ENCODE peak calls at places on chromosome 18, in four cellular contexts. M is breast epithelium, L is transverse colon, D is K562. Z is an unnamed sample.

GRCh38 chr18:61681065-61681464 is 211.7 kb downstream of the RNF152 start:
- DNase-seq in D (no peak), L (no peak), M (no peak), Z (no peak)

GRCh38 chr18:13218376-13219011 is at the start of gene LDLRAD4:
- DNase-seq in M (no peak), D (no peak), L (peak), Z (no peak)

GRCh38 chr18:41761329-41762028 is 193.6 kb upstream of the PIK3C3 start:
- DNase-seq in L (no peak), M (no peak), D (no peak), Z (no peak)

GRCh38 chr18:8901019-8901418 is 195.7 kb downstream of the MTCL1 start:
- DNase-seq in L (no peak), D (no peak), M (no peak), Z (no peak)

GRCh38 chr18:51666717-51667320 is 469.3 kb upstream of the MEX3C start:
- DNase-seq in M (no peak), L (no peak), D (no peak), Z (no peak)

GRCh38 chr18:23968638-23969037 is 45.9 kb upstream of the TTC39C start:
- DNase-seq in D (no peak), L (no peak), M (no peak), Z (no peak)

GRCh38 chr18:79677840-79678239 is 1.8 kb upstream of the CTDP1 start:
- DNase-seq in D (no peak), M (no peak), L (no peak), Z (peak)

GRCh38 chr18:42798606-42799005 is 316.9 kb downstream of the RIT2 start:
- DNase-seq in L (no peak), M (no peak), D (no peak), Z (no peak)

GRCh38 chr18:12990128-12990485 is 1.1 kb upstream of the CEP192 start:
- DNase-seq in M (no peak), D (no peak), L (no peak), Z (no peak)

GRCh38 chr18:48763714-48764100 is 187.1 kb downstream of the SMAD7 start:
- DNase-seq in M (no peak), L (no peak), D (no peak), Z (no peak)

GRCh38 chr18:42114310-42114943 is 159.4 kb downstream of the PIK3C3 start:
- DNase-seq in M (peak), L (peak), D (peak), Z (no peak)

GRCh38 chr18:30359521-30359920 is 683.0 kb downstream of the DSC3 start:
- DNase-seq in D (peak), L (no peak), M (no peak), Z (no peak)

GRCh38 chr18:8380006-8380405 is 229.2 kb upstream of the RAB12 start:
- DNase-seq in M (no peak), D (no peak), L (no peak), Z (no peak)

GRCh38 chr18:78527984-78528383 is 451.6 kb upstream of the SALL3 start:
- DNase-seq in L (no peak), D (no peak), M (no peak), Z (no peak)

GRCh38 chr18:23849141-23849540 is 159.9 kb downstream of the LAMA3 start:
- DNase-seq in L (no peak), M (no peak), D (no peak), Z (no peak)

DNA sequence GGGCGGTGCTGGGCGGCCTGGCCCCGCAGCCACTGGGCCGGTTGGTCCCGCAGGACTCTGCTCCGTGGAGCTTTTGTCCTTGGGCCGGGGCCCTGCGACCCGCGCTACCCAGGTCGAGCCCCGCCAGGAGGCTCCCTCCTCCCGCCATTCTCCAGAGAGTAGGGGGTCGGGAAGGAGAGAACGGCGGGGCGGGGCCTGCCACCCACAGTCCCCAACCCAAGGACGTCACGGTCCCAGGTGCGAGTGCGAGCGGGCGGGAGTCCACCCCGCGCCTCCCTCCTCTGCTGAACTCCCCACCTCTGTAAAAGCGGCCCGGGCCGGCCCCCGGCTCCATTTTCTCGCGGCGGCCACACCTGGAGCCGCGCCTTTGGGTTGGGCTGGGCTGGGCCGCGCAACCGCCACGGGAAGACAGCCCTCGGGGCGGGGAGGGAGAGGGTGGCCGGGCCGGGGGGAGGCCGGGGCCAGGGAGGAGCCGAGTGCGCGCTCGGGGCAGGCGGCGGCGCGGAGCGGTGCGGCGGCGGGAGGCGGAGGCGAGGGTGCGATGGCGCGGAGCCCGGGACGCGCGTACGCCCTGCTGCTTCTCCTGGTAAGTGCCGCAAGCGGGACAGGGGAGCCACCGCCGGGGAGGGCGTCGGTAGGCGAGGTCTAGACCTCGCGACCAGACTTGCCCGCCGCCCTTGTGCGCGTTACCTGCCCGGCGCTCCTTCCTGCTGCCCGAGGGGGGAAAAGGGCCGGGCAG is at the start of gene DSG2:
- DNase-seq in D (peak), M (peak), L (peak), Z (peak)
- TF ChIP-seq POLR2AphosphoS5 in D (peak), M (peak), L (peak), Z (no peak)

DNA sequence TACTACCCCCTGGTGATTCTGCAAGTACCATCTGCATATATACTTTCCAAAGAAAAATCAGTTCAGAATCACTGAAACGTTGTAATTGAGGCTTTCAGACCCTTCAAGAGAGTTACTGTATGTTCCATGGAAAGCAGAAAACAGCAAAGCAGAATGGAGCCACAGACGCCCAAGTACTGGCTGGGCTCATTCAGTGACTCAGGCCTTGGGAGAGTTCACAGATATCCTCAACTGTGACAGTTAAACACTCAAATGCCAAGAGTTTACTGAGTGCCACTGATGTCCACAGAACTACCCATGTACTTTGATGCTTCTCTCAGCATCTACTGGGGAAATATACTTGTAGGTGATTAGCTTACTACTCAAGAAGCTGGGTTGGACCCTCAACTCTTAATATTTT is 303.4 kb downstream of the TCF4 start:
- DNase-seq in M (no peak), L (no peak), D (no peak), Z (no peak)
- H3K27ac ChIP-seq in M (peak), L (no peak), D (no peak), Z (no peak)

DNA sequence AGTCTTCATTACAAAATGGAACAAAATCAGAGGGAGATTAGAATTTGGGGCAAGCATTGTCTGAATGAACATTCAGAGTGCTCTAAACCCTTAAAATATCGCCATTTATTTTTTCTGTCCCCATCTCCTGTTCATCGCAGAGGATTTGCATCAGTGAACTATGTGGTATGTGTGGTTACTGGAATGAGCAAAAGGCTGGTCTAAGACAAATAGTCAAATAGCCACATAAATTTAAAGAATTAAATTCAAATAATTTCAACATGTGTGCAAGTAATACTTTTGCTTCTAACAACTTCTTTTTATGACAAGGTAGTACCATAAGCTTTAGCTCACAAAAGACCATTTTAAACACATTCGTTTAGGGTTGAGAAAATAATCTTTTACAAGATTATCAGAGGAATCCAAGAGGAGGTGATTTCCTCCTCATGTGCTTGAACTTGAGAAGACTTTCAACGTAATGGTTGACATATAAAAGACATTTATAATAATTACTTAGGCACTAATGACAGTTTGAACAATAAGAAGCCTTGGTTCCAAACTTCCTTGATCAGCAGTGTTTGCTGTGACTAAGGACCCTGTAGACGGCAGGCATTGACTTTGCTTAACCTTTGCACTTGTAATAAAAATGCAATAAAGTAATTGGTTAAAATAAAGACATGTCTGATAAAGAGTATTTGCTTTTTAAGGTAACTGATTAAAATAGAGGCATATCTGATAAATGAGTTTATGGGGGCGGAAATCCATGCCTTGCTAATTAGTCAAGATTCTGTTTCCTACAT is 82.4 kb upstream of the ST8SIA3 start:
- DNase-seq in D (no peak), M (no peak), L (no peak), Z (no peak)
- TF ChIP-seq POLR2A in D (no peak), M (no peak), L (no peak), Z (no peak)

DNA sequence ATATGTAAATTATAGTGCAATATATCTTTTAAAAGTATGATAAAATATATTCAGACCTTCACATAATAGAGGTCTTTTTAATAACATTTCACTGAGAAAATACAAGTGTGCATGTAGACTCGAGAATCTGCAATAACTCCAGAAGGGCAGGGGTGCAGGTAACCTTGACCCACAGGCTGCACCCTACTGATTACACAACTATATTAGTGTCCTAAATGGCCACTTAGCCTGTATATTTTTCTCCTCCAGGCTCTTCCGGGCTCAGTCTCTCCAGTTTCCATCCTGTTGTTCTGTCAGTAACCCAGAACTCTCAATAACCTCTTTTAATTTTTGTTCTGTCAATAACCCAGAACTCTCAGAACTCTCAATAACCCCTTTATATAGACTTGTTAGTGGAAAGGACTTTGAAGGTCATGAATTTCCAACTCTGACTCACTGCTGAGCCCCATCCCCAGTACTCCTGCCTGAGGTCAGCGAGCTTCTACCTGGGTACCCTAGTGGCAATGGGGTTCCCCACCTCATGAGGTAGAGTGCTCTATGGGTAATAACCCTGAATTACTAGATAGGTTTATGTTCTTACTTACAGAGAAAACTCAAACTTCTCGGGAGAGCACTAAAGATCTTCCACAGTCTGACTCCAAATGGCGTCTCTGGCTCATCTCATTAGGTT is 8.4 kb upstream of the TTR start:
- DNase-seq in D (no peak), L (no peak), M (no peak), Z (no peak)
- TF ChIP-seq POLR2AphosphoS5 in D (no peak), L (no peak), M (no peak), Z (no peak)

DNA sequence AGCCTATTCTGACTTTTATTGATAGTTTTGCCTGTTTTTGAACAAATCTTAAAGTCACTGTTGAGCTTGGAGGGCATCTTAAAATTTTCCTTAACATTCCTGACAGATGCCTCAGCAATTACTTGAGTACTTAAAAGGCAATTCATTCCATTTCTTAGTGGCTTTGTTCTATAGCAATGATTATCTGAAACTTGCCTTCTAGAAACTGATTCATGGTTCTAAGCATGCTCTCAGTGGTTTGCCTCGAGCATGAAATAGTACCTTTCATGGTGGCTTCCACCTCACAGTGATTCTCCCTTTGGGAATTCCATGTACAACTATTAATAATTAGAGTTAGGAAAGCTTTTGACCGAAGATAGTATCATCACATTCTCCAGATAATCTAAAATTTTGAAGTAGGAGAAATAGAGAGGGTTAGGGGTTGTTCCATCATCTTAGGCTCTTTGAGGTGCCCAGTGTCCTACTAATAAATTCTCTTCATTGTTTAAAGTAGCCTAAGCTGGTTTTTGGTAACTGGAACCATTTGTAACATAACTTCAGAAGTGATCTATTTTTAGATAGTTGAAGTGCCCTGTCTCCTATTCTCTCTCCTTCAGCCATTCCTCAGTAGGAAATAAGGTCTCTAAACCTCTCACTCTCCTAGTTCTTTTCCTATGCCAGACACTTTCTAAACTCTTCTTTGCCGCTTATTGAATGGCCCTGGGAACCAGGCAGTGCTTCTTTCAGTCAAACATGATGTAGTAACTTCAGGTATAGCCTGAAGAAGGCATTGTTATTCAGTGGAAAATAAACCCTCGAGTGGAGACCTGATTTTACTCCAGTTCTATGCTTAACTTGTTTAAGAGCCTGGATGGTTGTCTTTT is 156.1 kb downstream of the HAUS1 start:
- DNase-seq in L (no peak), M (no peak), D (no peak), Z (no peak)
- H3K27ac ChIP-seq in L (no peak), M (no peak), D (no peak), Z (no peak)